ENCODE peak calls at places on chromosomes 12 and 14, in seven cellular contexts. H, M, B, L, Z, R and D are unnamed samples.

GRCh38 chr12:29343022-29343799 is 37.8 kb downstream of the ERGIC2 start:
- DNase-seq in M (no peak), R (no peak), B (no peak), Z (peak; percentile 3), L (no peak), H (no peak), D (no peak)

GRCh38 chr14:97697772-97698171 is 900.6 kb downstream of the VRK1 start:
- DNase-seq in Z (no peak), H (no peak), B (no peak), L (no peak), R (no peak), M (no peak), D (no peak)

GRCh38 chr12:50257226-50258166 is 25.8 kb downstream of the LIMA1 start:
- DNase-seq in M (no peak), L (no peak), R (peak; percentile 82), H (no peak), B (no peak), Z (peak; percentile 64), D (peak; percentile 53)

GRCh38 chr14:104665663-104666522 is 23.5 kb upstream of the INF2 start:
- DNase-seq in M (peak; percentile 85), Z (no peak), B (no peak), H (peak; percentile 59), L (peak; percentile 87), R (no peak), D (no peak)

GRCh38 chr12:68269727-68270126 is 16.3 kb upstream of the IL22 start:
- DNase-seq in B (no peak), M (peak; percentile 72), H (no peak), R (no peak), Z (no peak), L (no peak), D (no peak)

GRCh38 chr12:10721654-10722501 is 1.2 kb downstream of the YBX3 start:
- DNase-seq in L (peak; percentile 48), Z (peak; percentile 99), B (peak; percentile 44), H (peak; percentile 76), M (peak; percentile 88), R (peak; percentile 97), D (peak; percentile 84)

GRCh38 chr12:84136862-84137367 is 775.7 kb downstream of the SLC6A15 start:
- DNase-seq in R (peak; percentile 66), B (no peak), M (no peak), H (no peak), L (no peak), Z (peak; percentile 73), D (no peak)

GRCh38 chr14:69685716-69686115 is 74.3 kb downstream of the SUSD6 start:
- DNase-seq in B (no peak), L (no peak), Z (peak; percentile 58), M (no peak), R (no peak), H (no peak), D (no peak)

GRCh38 chr12:64335886-64336466 is 54.6 kb downstream of the C12orf56 start:
- DNase-seq in R (no peak), L (no peak), M (no peak), Z (no peak), B (no peak), H (no peak), D (no peak)

GRCh38 chr12:128266559-128267245 is at the start of gene TMEM132C:
- DNase-seq in Z (no peak), H (peak; percentile 66), R (no peak), L (no peak), M (peak; percentile 19), B (peak; percentile 63), D (no peak)

DNA sequence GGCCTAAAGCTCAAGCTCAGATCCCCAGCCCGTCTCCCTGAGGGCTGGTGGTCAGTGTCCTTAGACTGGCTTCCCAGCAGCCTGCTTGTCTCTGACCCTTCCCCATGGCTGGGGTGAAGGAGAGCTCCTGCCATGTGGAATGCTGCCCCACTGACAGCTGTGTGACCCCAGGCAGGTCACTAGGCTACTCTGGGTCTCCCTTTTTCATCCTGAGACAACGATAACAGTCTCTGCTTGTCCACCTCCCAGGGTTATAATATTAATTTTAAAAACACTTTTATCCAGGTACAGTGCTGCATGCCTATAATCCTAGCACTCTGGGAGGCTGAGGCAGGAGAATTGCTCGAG is 47.3 kb downstream of the SYNE3 start:
- DNase-seq in H (no peak), R (no peak), M (no peak), L (no peak), B (no peak), Z (no peak), D (no peak)
- H2AK5ac ChIP-seq in H (no peak overlapping the region), R (no peak overlapping the region), M (no peak overlapping the region), L (no peak overlapping the region), B (no peak overlapping the region), Z (no peak overlapping the region), D (no peak overlapping the region)

GRCh38 chr12:132146098-132146497 is 1.8 kb downstream of the NOC4L start:
- DNase-seq in R (no peak), B (no peak), L (no peak), H (no peak), M (no peak), Z (no peak), D (no peak)
- H2BK5ac ChIP-seq in R (no peak overlapping the region), B (no peak overlapping the region), L (no peak overlapping the region), H (no peak overlapping the region), M (no peak overlapping the region), Z (no peak overlapping the region), D (no peak overlapping the region)

GRCh38 chr12:6890789-6891624 is 13.6 kb upstream of the LRRC23 start:
- DNase-seq in Z (peak; percentile 94), R (peak; percentile 95), M (peak; percentile 98), L (peak; percentile 96), B (peak; percentile 99), H (peak; percentile 99), D (peak; percentile 99)
- H2AK5ac ChIP-seq in Z (peak overlapping the region; percentile 88), R (peak overlapping the region; percentile 81), M (no peak overlapping the region), L (no peak overlapping the region), B (no peak overlapping the region), H (no peak overlapping the region), D (no peak overlapping the region)

DNA sequence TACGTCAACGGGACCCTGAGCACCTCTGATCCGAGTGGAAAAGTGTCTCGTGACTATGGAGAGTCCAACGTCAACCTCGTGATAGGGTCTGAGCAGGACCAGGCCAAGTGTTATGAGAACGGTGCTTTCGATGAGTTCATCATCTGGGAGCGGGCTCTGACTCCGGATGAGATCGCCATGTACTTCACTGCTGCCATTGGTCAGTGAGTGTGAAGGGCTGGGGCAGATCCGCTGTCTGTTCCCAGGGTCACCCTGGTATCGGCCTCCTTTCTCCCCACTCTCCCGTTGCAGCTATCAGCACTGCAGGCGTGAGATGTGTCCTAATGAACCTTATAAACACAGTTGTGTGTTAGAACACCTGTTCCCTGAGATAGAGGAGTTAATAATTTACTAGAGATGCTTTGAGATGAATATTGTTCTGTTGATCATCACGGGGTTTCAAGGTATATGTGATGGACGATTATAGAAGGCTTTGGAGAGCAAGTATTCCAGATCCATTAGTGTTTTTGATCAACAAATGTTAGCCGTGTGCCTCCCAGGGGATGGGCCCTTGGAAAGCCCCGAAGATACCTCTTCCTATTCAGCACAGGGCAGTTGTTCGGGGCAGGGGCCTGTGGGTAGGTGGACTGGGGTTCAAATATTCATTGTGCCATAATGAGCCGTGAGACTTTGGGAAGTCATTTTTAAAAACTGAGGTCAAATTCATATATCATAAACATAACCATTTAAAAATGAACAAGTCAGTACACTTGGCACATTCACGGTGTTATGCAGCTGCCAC is 33.6 kb downstream of the ADGRD1 start:
- DNase-seq in L (no peak), B (no peak), H (no peak), R (no peak), Z (no peak), M (no peak), D (no peak)
- H2BK5ac ChIP-seq in L (no peak overlapping the region), B (no peak overlapping the region), H (no peak overlapping the region), R (no peak overlapping the region), Z (no peak overlapping the region), M (no peak overlapping the region), D (no peak overlapping the region)

GRCh38 chr12:5163661-5164060 is 120.0 kb downstream of the KCNA5 start:
- DNase-seq in H (no peak), Z (peak; percentile 35), R (no peak), L (no peak), B (no peak), M (no peak), D (no peak)
- H2AK5ac ChIP-seq in H (no peak overlapping the region), Z (no peak overlapping the region), R (no peak overlapping the region), L (no peak overlapping the region), B (no peak overlapping the region), M (no peak overlapping the region), D (no peak overlapping the region)

GRCh38 chr12:130145731-130146130 is 16.5 kb upstream of the FZD10 start:
- DNase-seq in M (no peak), H (no peak), L (no peak), B (no peak), R (no peak), Z (no peak), D (no peak)
- H2BK5ac ChIP-seq in M (no peak overlapping the region), H (no peak overlapping the region), L (no peak overlapping the region), B (no peak overlapping the region), R (no peak overlapping the region), Z (no peak overlapping the region), D (no peak overlapping the region)

GRCh38 chr12:109827080-109827479 is 6.1 kb downstream of the TRPV4 start:
- DNase-seq in Z (no peak), B (no peak), H (no peak), M (no peak), R (no peak), L (no peak), D (no peak)
- H2AK5ac ChIP-seq in Z (no peak overlapping the region), B (no peak overlapping the region), H (no peak overlapping the region), M (no peak overlapping the region), R (no peak overlapping the region), L (no peak overlapping the region), D (no peak overlapping the region)

GRCh38 chr14:88870777-88871176 is 46.3 kb downstream of the TTC8 start:
- DNase-seq in L (no peak), Z (no peak), R (no peak), H (no peak), M (no peak), B (no peak), D (no peak)

GRCh38 chr14:88872976-88873375 is 48.5 kb downstream of the TTC8 start:
- DNase-seq in L (no peak), Z (no peak), M (no peak), H (no peak), B (no peak), R (no peak), D (no peak)

GRCh38 chr14:88866305-88866704 is 41.9 kb downstream of the TTC8 start:
- DNase-seq in Z (peak; percentile 75), R (peak; percentile 73), H (no peak), M (peak; percentile 46), B (no peak), L (peak; percentile 14), D (peak; percentile 14)

GRCh38 chr14:88868558-88869159 is 44.2 kb downstream of the TTC8 start:
- DNase-seq in H (no peak), R (no peak), B (no peak), M (peak; percentile 37), L (no peak), Z (peak; percentile 23), D (peak; percentile 56)

DNA sequence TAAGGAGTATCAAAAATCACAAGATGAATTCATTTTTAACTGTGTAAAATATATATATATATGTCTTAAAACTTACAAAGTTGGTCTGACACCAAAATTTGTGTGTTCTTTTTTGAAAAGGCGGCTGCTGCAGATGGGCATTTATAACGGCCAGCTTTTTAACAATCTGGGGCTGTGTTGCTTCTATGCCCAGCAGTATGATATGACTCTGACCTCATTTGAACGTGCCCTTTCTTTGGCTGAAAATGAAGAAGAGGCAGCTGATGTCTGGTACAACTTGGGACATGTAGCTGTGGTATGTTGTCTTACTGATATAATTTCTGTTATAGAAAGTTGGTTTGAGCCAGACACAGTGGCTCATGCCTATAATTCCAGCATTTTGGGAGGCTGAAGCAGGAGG is 47.0 kb downstream of the TTC8 start:
- DNase-seq in B (no peak), H (no peak), R (no peak), L (no peak), Z (no peak), M (no peak), D (no peak)
- H2BK5ac ChIP-seq in B (no peak overlapping the region), H (no peak overlapping the region), R (no peak overlapping the region), L (no peak overlapping the region), Z (no peak overlapping the region), M (no peak overlapping the region), D (no peak overlapping the region)